ENCODE peak calls at places on chromosomes 1 and 21, in five cellular contexts. Q is SJSA1, Y is GDM1, L is smooth muscle cell of the brain vasculature, S is NCI-H1092. I is an unnamed sample.

GRCh38 chr21:44938976-44939531 is 775 bp upstream of the SLX9 start:
- DNase-seq in Q (no peak), Y (no peak), L (no peak), S (no peak), I (no peak)

GRCh38 chr21:18030248-18030647 is 211.1 kb upstream of the C21orf91 start:
- DNase-seq in Q (no peak), Y (no peak), L (no peak), S (no peak), I (no peak)

GRCh38 chr1:207908112-207908734 is 2.7 kb downstream of the CD34 start:
- DNase-seq in Q (no peak), Y (peak), L (no peak), S (no peak), I (no peak)

GRCh38 chr1:166182281-166182680 is 15.5 kb upstream of the FAM78B start:
- DNase-seq in Q (no peak), Y (no peak), L (no peak), S (no peak), I (no peak)

GRCh38 chr1:233543338-233544255 is 70.3 kb upstream of the KCNK1 start:
- DNase-seq in Q (peak), Y (no peak), L (no peak), S (no peak), I (peak)

GRCh38 chr1:109630081-109630880 is 10.6 kb downstream of the AMPD2 start:
- DNase-seq in Q (peak), Y (no peak), L (no peak), S (no peak), I (no peak)

GRCh38 chr1:203308205-203309114 is 3.1 kb downstream of the BTG2 start:
- DNase-seq in Q (no peak), Y (no peak), L (no peak), S (no peak), I (no peak)

GRCh38 chr21:15625363-15625762 is 104.4 kb upstream of the USP25 start:
- DNase-seq in Q (no peak), Y (no peak), L (no peak), S (no peak), I (no peak)

GRCh38 chr21:29501451-29501850 is 202.7 kb downstream of the BACH1 start:
- DNase-seq in Q (no peak), Y (no peak), L (peak), S (no peak), I (no peak)

GRCh38 chr1:76281306-76281705 is 206.8 kb downstream of the ST6GALNAC3 start:
- DNase-seq in Q (no peak), Y (no peak), L (no peak), S (no peak), I (no peak)

GRCh38 chr21:45226540-45227326 is 61.0 kb downstream of the POFUT2 start:
- DNase-seq in Q (no peak), Y (no peak), L (no peak), S (no peak), I (no peak)

GRCh38 chr1:12327566-12327965 is 97.7 kb downstream of the VPS13D start:
- DNase-seq in Q (no peak), Y (no peak), L (no peak), S (no peak), I (no peak)

GRCh38 chr1:18134324-18135046 is 26.9 kb downstream of the IGSF21 start:
- DNase-seq in Q (no peak), Y (no peak), L (no peak), S (peak), I (no peak)

GRCh38 chr21:34348890-34349519 is 14.8 kb upstream of the KCNE2 start:
- DNase-seq in Q (no peak), Y (no peak), L (no peak), S (no peak), I (no peak)

GRCh38 chr1:207040181-207040533 is 7.6 kb upstream of the C1orf116 start:
- DNase-seq in Q (no peak), Y (no peak), L (no peak), S (no peak), I (no peak)

GRCh38 chr1:169207825-169208520 is 101.5 kb downstream of the ATP1B1 start:
- DNase-seq in Q (no peak), Y (no peak), L (no peak), S (no peak), I (no peak)

GRCh38 chr1:230079211-230079590 is 12.2 kb downstream of the GALNT2 start:
- DNase-seq in Q (no peak), Y (no peak), L (no peak), S (no peak), I (no peak)

GRCh38 chr1:183646780-183647179 is 6.3 kb downstream of the APOBEC4 start:
- DNase-seq in Q (no peak), Y (no peak), L (no peak), S (no peak), I (no peak)

GRCh38 chr1:180534199-180534598 is 24.6 kb upstream of the OVAAL start:
- DNase-seq in Q (no peak), Y (no peak), L (no peak), S (no peak), I (no peak)

GRCh38 chr1:89855413-89856123 is 34.7 kb downstream of the LRRC8D start:
- DNase-seq in Q (no peak), Y (no peak), L (no peak), S (no peak), I (no peak)

GRCh38 chr1:5999711-6000443 is 7.7 kb upstream of the NPHP4 start:
- DNase-seq in Q (no peak), Y (no peak), L (no peak), S (no peak), I (no peak)

GRCh38 chr1:114093624-114094302 is 59.9 kb downstream of the SYT6 start:
- DNase-seq in Q (no peak), Y (no peak), L (no peak), S (no peak), I (peak)

GRCh38 chr1:172882791-172883386 is 167.9 kb downstream of the TNFSF18 start:
- DNase-seq in Q (no peak), Y (no peak), L (no peak), S (no peak), I (no peak)

GRCh38 chr1:111944121-111944785 is 45.2 kb downstream of the KCND3 start:
- DNase-seq in Q (no peak), Y (no peak), L (no peak), S (peak), I (no peak)

GRCh38 chr1:115063238-115063901 is 25.9 kb downstream of the TSPAN2 start:
- DNase-seq in Q (peak), Y (no peak), L (no peak), S (no peak), I (peak)

GRCh38 chr1:208997726-208998312 is 585.7 kb upstream of the CAMK1G start:
- DNase-seq in Q (no peak), Y (no peak), L (no peak), S (no peak), I (no peak)

GRCh38 chr1:3910049-3910731 is 10.1 kb upstream of the C1orf174 start:
- DNase-seq in Q (no peak), Y (no peak), L (no peak), S (no peak), I (no peak)

GRCh38 chr1:6505367-6506209 is 14.1 kb upstream of the PLEKHG5 start:
- DNase-seq in Q (no peak), Y (no peak), L (no peak), S (no peak), I (no peak)